ENCODE peak calls at places on chromosomes 1 and 21, in eight cellular contexts. Y is left lung; V is right lobe of liver; K is ovary; C is CD4-positive, alpha-beta memory T cell; J is lower lobe of right lung; F is pancreas; E is IMR-90. R is an unnamed sample. For H3K4me1, H3K9me3 and H3K36me3, the result is how much of the 10 kb centered on the place peaks cover.

GRCh38 chr1:248810000-248810726 is 15.6 kb downstream of the SH3BP5L start:
- DNase-seq in Y (no peak), V (no peak), C (no peak), E (no peak), K (no peak), F (no peak), J (no peak), R (no peak)

GRCh38 chr1:214135886-214136285 is 145.1 kb upstream of the SMYD2 start:
- DNase-seq in F (no peak), K (no peak), Y (no peak), J (no peak), E (no peak), C (no peak), V (no peak), R (no peak)

GRCh38 chr1:115089443-115090340 is at the start of gene TSPAN2:
- DNase-seq in E (peak), F (peak), V (no peak), Y (peak), C (peak), J (peak), K (peak), R (peak)

GRCh38 chr1:83901547-83902155 is 97.3 kb downstream of the TTLL7 start:
- DNase-seq in J (no peak), C (no peak), V (peak), E (peak), F (peak), K (no peak), Y (peak), R (no peak)

GRCh38 chr1:226602186-226603029 is 53.8 kb downstream of the STUM start:
- DNase-seq in K (peak), V (no peak), F (no peak), E (peak), J (no peak), C (no peak), Y (no peak), R (peak)

GRCh38 chr1:228379165-228379460 is 27.5 kb downstream of the TRIM11 start:
- DNase-seq in E (no peak), F (no peak), V (no peak), J (peak), K (peak), Y (no peak), C (no peak), R (no peak)

GRCh38 chr1:86155807-86156561 is 588 bp downstream of the COL24A1 start:
- DNase-seq in E (peak), K (peak), Y (peak), V (peak), F (no peak), J (peak), C (no peak), R (peak)

GRCh38 chr1:203408485-203409229 is 57.7 kb upstream of the FMOD start:
- DNase-seq in Y (peak), J (peak), E (peak), K (peak), F (no peak), C (no peak), V (no peak), R (peak)

GRCh38 chr1:34899471-34899870 is 30.0 kb downstream of the DLGAP3 start:
- DNase-seq in Y (no peak), J (no peak), E (no peak), F (no peak), C (no peak), V (peak), K (no peak), R (no peak)

GRCh38 chr1:78005755-78006154 is 1.0 kb downstream of the DNAJB4 start:
- DNase-seq in Y (no peak), F (peak), E (peak), C (peak), J (no peak), V (no peak), K (peak), R (no peak)

GRCh38 chr1:3315399-3315798 is 139.1 kb upstream of the ARHGEF16 start:
- DNase-seq in K (no peak), J (no peak), Y (no peak), C (no peak), E (no peak), V (no peak), F (no peak), R (no peak)

GRCh38 chr1:57265105-57265504 is 158.8 kb downstream of the DAB1 start:
- DNase-seq in E (no peak), C (no peak), J (no peak), K (no peak), Y (no peak), V (no peak), F (no peak), R (no peak)

GRCh38 chr1:88683516-88683847 is 591 bp upstream of the PKN2 start:
- DNase-seq in K (peak), J (peak), Y (peak), F (peak), C (no peak), V (peak), E (peak), R (peak)

GRCh38 chr1:30892251-30892650 is 16.3 kb downstream of the SDC3 start:
- DNase-seq in Y (no peak), V (no peak), C (no peak), F (no peak), J (no peak), E (no peak), K (no peak), R (no peak)
- H3K4me1 ChIP-seq in Y (under half), V (under half), C (under half), F (under half), J (under half), E (half or more), K (under half), R (under half)

GRCh38 chr1:106225406-106225805 is 831.1 kb upstream of the PRMT6 start:
- DNase-seq in K (no peak), Y (no peak), F (no peak), E (no peak), J (no peak), V (no peak), C (no peak), R (no peak)
- H3K9me3 ChIP-seq in K (under half), Y (under half), F (under half), E (under half), J (under half), V (under half), C (under half), R (under half)

DNA sequence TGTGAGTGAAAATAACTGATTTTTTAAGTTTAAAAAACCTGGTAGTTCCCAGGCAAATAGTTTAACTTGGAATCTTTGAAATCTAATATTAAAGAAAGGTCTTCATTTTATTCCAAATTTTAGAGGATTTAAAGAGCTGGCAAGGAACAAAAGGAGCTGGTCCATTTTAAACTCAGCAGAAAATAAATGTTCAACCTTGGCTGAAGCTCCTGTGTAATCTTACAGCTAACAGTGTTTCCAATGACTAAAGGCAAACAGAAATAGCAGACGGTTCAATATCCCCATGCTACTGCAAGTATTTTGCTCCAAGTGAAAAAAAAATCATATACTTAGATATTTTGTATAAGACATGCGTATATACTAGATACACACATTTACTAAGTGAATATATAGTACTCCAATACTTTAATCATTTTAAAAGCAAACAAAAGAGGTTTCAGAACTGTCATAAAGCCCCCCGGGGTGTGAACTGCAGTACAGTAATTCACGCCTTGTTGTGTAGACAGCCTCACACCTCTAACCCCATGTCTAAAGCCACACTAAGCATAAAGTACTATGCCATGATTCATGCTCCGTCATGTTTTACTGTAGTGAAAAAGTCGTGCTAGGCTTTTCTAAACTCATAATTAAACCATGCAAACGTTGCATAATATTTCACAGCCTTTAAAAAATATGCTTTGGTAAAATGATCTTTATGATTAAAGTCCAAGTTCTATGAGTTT is 132.2 kb downstream of the CLIC6 start:
- DNase-seq in C (no peak), K (no peak), V (no peak), J (no peak), E (peak), F (no peak), Y (no peak), R (no peak)
- H3K36me3 ChIP-seq in C (half or more), K (under half), V (under half), J (half or more), E (under half), F (under half), Y (under half), R (under half)

GRCh38 chr1:26856604-26857469 is 6.1 kb upstream of the SFN start:
- DNase-seq in V (no peak), K (no peak), C (no peak), J (no peak), Y (no peak), F (no peak), E (no peak), R (no peak)

GRCh38 chr1:26858891-26859630 is 3.9 kb upstream of the SFN start:
- DNase-seq in E (no peak), V (no peak), K (no peak), C (no peak), J (no peak), F (no peak), Y (no peak), R (no peak)

GRCh38 chr1:26858160-26858559 is 4.8 kb upstream of the SFN start:
- DNase-seq in Y (no peak), J (no peak), V (no peak), E (peak), K (no peak), F (no peak), C (no peak), R (no peak)

GRCh38 chr1:26856181-26856580 is 6.8 kb upstream of the SFN start:
- DNase-seq in Y (no peak), F (no peak), E (no peak), J (no peak), V (no peak), K (no peak), C (no peak), R (no peak)

DNA sequence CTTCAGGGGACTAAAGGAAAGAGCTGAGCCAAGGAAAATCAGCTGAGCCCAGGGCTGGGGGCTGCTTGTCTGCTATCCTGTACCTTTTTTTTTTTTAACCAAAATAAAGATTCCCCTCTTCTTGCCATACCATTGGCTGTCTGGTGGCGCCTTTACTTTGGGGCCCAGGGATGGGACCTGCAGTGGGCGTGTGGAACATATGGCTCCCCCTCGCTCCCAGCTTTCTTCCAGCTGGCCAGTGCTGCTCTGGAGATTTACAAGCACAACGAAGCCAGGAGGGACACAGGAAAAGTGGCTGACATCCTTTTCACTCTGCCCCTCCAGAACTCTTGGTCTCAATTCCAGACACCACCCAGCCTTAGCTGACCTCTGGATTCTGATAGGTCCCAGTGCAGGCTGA is 5.5 kb upstream of the SFN start:
- DNase-seq in V (no peak), F (no peak), J (no peak), Y (no peak), E (no peak), C (no peak), K (no peak), R (no peak)
- H3K4me1 ChIP-seq in V (under half), F (under half), J (under half), Y (under half), E (under half), C (under half), K (under half), R (under half)

GRCh38 chr1:180728472-180729106 is 96.8 kb downstream of the XPR1 start:
- DNase-seq in V (no peak), Y (no peak), J (no peak), C (no peak), F (no peak), E (no peak), K (no peak), R (no peak)

GRCh38 chr1:180732866-180733265 is 101.0 kb downstream of the XPR1 start:
- DNase-seq in F (no peak), E (no peak), V (no peak), J (no peak), K (no peak), Y (no peak), C (no peak), R (no peak)

GRCh38 chr1:180734366-180734765 is 102.5 kb downstream of the XPR1 start:
- DNase-seq in V (no peak), E (no peak), J (no peak), F (no peak), C (no peak), Y (no peak), K (no peak), R (no peak)

GRCh38 chr1:180731131-180731530 is 99.3 kb downstream of the XPR1 start:
- DNase-seq in F (no peak), K (no peak), E (no peak), V (no peak), J (no peak), Y (no peak), C (no peak), R (no peak)
- H3K9me3 ChIP-seq in F (under half), K (under half), E (under half), V (under half), J (under half), Y (under half), C (under half), R (under half)

GRCh38 chr1:55044617-55045397 is 5.5 kb downstream of the PCSK9 start:
- DNase-seq in K (no peak), Y (no peak), J (no peak), E (no peak), V (peak), C (no peak), F (no peak), R (no peak)
- H3K36me3 ChIP-seq in K (under half), Y (under half), J (under half), E (under half), V (half or more), C (under half), F (under half), R (under half)

DNA sequence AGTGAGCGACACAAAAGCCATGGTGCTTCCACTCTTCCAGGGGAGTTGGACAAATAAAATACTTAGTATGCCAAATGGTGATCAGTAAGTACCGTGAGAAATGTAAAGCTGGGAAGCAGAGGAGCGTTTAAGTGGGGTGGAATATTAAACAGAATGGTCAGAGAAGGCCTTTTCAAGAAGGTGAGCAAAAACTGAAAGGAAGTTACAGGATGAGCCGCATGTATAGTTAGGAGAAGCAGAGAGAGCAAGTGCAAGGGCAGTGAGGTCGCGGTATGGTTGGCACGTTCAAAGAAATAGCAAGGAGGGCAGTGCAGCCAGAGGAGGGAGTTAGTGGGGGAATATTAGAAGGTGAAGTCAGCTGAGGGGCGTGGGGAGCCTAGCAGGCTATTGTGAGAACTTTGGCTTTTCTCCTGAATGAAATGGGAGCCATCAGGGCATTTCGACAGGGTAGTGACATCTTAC is 748 bp upstream of the ATP6V0B start:
- DNase-seq in K (no peak), Y (no peak), V (no peak), C (no peak), J (no peak), E (no peak), F (no peak), R (no peak)
- H3K4me1 ChIP-seq in K (under half), Y (under half), V (under half), C (half or more), J (half or more), E (under half), F (under half), R (under half)

GRCh38 chr1:201208236-201208635 is 17.6 kb downstream of the IGFN1 start:
- DNase-seq in Y (no peak), K (no peak), F (no peak), C (no peak), E (no peak), J (no peak), V (no peak), R (peak)

GRCh38 chr1:201206152-201206551 is 15.5 kb downstream of the IGFN1 start:
- DNase-seq in J (no peak), Y (no peak), V (no peak), F (no peak), C (no peak), E (no peak), K (no peak), R (no peak)

GRCh38 chr1:201212056-201212455 is 21.4 kb downstream of the IGFN1 start:
- DNase-seq in C (no peak), J (no peak), Y (peak), E (no peak), V (no peak), F (no peak), K (no peak), R (no peak)

GRCh38 chr1:201205036-201205435 is 14.4 kb downstream of the IGFN1 start:
- DNase-seq in E (no peak), V (no peak), Y (no peak), C (no peak), F (no peak), K (no peak), J (no peak), R (peak)

GRCh38 chr1:201207046-201207445 is 16.4 kb downstream of the IGFN1 start:
- DNase-seq in Y (no peak), J (no peak), K (no peak), V (no peak), E (no peak), C (no peak), F (no peak), R (peak)
- H3K9me3 ChIP-seq in Y (under half), J (under half), K (under half), V (under half), E (under half), C (under half), F (under half), R (under half)

GRCh38 chr1:157829711-157830110 is 9.8 kb upstream of the FCRL1 start:
- DNase-seq in K (no peak), Y (no peak), J (no peak), V (no peak), E (no peak), F (no peak), C (no peak), R (no peak)
- H3K36me3 ChIP-seq in K (under half), Y (under half), J (under half), V (under half), E (under half), F (under half), C (under half), R (under half)

GRCh38 chr1:52678961-52679897 is 18.9 kb downstream of the COA7 start:
- DNase-seq in K (no peak), E (no peak), V (no peak), J (no peak), Y (no peak), C (no peak), F (no peak), R (no peak)
- H3K4me1 ChIP-seq in K (under half), E (under half), V (under half), J (under half), Y (under half), C (under half), F (under half), R (under half)

R was measured in aorta.